ENCODE peak calls at places on chromosomes 16 and 17, in six cellular contexts. Z is H1, H is HCT116, V is K562, T is GM12878, Q is HepG2. W is an unnamed sample.

GRCh38 chr16:53421248-53421647 is 13.0 kb upstream of the RBL2 start:
- DNase-seq in Z (no peak), H (no peak), V (no peak), T (no peak), Q (no peak), W (no peak)

GRCh38 chr17:36849871-36850348 is 87.4 kb upstream of the LHX1 start:
- DNase-seq in Z (no peak), H (peak), V (peak), T (peak), Q (no peak), W (no peak)

GRCh38 chr17:40139566-40140058 is 725 bp upstream of the CASC3 start:
- DNase-seq in Z (no peak), H (no peak), V (no peak), T (no peak), Q (no peak), W (no peak)

GRCh38 chr16:70258946-70259345 is 7.2 kb upstream of the EXOSC6 start:
- DNase-seq in Z (no peak), H (no peak), V (no peak), T (no peak), Q (no peak), W (no peak)

GRCh38 chr17:17845046-17845775 is 8.4 kb upstream of the SREBF1 start:
- DNase-seq in Z (no peak), H (no peak), V (no peak), T (no peak), Q (no peak), W (no peak)

GRCh38 chr16:48531011-48531962 is 78.7 kb downstream of the N4BP1 start:
- DNase-seq in Z (no peak), H (no peak), V (no peak), T (no peak), Q (no peak), W (no peak)

GRCh38 chr16:13070268-13070667 is 168.9 kb downstream of the SHISA9 start:
- DNase-seq in Z (peak), H (no peak), V (no peak), T (no peak), Q (no peak), W (no peak)

GRCh38 chr17:69326302-69327059 is 452 bp downstream of the ABCA5 start:
- DNase-seq in Z (no peak), H (no peak), V (no peak), T (no peak), Q (peak), W (peak)

GRCh38 chr16:30901201-30902069 is 5.0 kb downstream of the CTF1 start:
- DNase-seq in Z (no peak), H (no peak), V (no peak), T (no peak), Q (peak), W (no peak)

GRCh38 chr17:32998893-32999240 is 7.2 kb downstream of the SPACA3 start:
- DNase-seq in Z (no peak), H (peak), V (no peak), T (no peak), Q (no peak), W (no peak)

GRCh38 chr17:66951605-66951953 is 12.9 kb upstream of the CACNG4 start:
- DNase-seq in Z (no peak), H (no peak), V (no peak), T (no peak), Q (no peak), W (no peak)

GRCh38 chr17:66952681-66953638 is 11.5 kb upstream of the CACNG4 start:
- DNase-seq in Z (no peak), H (no peak), V (no peak), T (no peak), Q (no peak), W (no peak)

GRCh38 chr17:66950886-66951604 is 13.5 kb upstream of the CACNG4 start:
- DNase-seq in Z (no peak), H (no peak), V (no peak), T (no peak), Q (no peak), W (no peak)

GRCh38 chr17:66953661-66954060 is 10.8 kb upstream of the CACNG4 start:
- DNase-seq in Z (no peak), H (no peak), V (no peak), T (no peak), Q (no peak), W (no peak)

GRCh38 chr17:66952031-66952524 is 12.4 kb upstream of the CACNG4 start:
- DNase-seq in Z (peak), H (peak), V (no peak), T (no peak), Q (peak), W (peak)
- TF ChIP-seq JUND in Z (peak), H (peak), V (peak), T (no peak), Q (peak), W (peak)

GRCh38 chr16:1097800-1098199 is 1.8 kb upstream of the C1QTNF8 start:
- DNase-seq in Z (no peak), H (no peak), V (no peak), T (no peak), Q (no peak), W (no peak)
- TF ChIP-seq JUND in Z (no peak), H (no peak), V (no peak), T (no peak), Q (no peak), W (no peak)

DNA sequence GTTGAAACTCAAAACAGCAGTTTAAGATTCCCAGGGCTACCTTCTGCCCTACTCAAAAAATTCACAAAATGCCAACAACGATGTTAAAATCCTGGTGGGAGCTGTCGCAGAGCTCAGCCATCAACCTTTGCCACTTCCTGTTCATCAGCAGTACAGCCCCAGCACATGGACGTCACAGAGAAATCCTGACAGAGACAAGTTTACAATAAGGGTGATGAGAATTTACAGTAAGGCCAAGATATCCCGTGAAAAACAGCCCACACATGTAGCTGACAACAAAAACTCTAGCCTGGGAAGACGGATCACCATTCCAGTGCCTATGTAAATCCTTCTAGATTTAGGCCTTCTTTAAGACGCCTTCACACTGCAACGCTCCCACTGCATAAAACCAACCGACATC is 18.8 kb downstream of the USP22 start:
- DNase-seq in Z (no peak), H (no peak), V (no peak), T (no peak), Q (no peak), W (no peak)
- TF ChIP-seq JUND in Z (no peak), H (no peak), V (no peak), T (no peak), Q (no peak), W (no peak)

GRCh38 chr16:17080105-17080504 is 390.7 kb downstream of the XYLT1 start:
- DNase-seq in Z (no peak), H (no peak), V (no peak), T (no peak), Q (no peak), W (no peak)

GRCh38 chr16:17078950-17079631 is 391.7 kb downstream of the XYLT1 start:
- DNase-seq in Z (no peak), H (no peak), V (no peak), T (no peak), Q (no peak), W (no peak)

GRCh38 chr16:17082126-17082882 is 388.5 kb downstream of the XYLT1 start:
- DNase-seq in Z (peak), H (no peak), V (no peak), T (no peak), Q (no peak), W (no peak)

GRCh38 chr16:17083628-17084027 is 387.1 kb downstream of the XYLT1 start:
- DNase-seq in Z (peak), H (no peak), V (no peak), T (no peak), Q (no peak), W (no peak)

GRCh38 chr16:17084134-17084533 is 386.6 kb downstream of the XYLT1 start:
- DNase-seq in Z (no peak), H (no peak), V (no peak), T (no peak), Q (no peak), W (peak)
- TF ChIP-seq JUND in Z (no peak), H (no peak), V (no peak), T (no peak), Q (no peak), W (no peak)

GRCh38 chr17:66695098-66695497 is 139.8 kb upstream of the CACNG5 start:
- DNase-seq in Z (no peak), H (no peak), V (no peak), T (no peak), Q (no peak), W (no peak)

GRCh38 chr17:66687570-66688284 is 147.2 kb upstream of the CACNG5 start:
- DNase-seq in Z (no peak), H (no peak), V (no peak), T (no peak), Q (no peak), W (no peak)

GRCh38 chr17:66689192-66689591 is 145.7 kb upstream of the CACNG5 start:
- DNase-seq in Z (no peak), H (no peak), V (no peak), T (no peak), Q (no peak), W (no peak)

GRCh38 chr17:66690166-66690565 is 144.8 kb upstream of the CACNG5 start:
- DNase-seq in Z (no peak), H (no peak), V (no peak), T (no peak), Q (no peak), W (no peak)

GRCh38 chr17:66691644-66692500 is 143.0 kb upstream of the CACNG5 start:
- DNase-seq in Z (no peak), H (no peak), V (no peak), T (no peak), Q (no peak), W (peak)
- TF ChIP-seq JUND in Z (no peak), H (no peak), V (no peak), T (no peak), Q (no peak), W (no peak)

DNA sequence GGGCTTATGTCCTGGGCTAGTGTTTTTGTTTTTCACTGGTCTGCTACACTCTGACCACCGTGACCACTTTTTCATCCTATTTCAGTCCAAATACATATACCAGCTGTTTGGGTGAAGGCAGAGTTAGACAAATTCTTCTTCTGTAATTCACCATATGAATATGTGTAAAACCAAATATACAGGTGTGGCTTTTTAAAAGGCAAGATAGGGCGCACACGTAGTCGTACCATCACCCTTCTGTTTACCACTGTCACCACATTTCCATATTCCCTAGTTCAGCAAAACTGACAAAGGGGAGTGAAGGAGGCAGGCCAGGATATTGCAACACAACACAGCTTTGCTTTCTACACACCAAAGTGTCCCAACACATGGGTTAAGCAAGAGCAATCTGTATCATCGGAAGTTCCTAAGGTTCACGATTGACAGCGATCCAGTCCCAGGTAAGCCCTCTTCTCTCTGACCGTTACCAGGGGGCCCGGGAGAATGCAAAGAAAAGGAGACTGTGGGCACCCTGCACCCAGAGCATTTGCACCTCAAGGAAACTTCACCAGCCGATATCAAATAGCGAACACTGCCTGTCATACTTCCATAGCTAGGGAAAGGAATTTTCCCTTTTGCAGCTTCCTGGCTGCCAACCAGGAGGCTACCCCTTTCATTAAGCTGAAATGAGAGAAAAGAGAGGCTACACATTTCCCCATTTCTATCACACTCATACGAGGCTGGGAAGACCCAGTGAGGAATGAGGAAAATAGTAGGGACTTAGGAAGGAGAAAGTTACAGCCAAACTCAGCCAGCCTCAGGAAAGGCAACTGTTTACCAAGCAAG is 23.1 kb downstream of the CREBBP start:
- DNase-seq in Z (no peak), H (no peak), V (no peak), T (peak), Q (peak), W (no peak)
- TF ChIP-seq JUND in Z (no peak), H (no peak), V (no peak), T (no peak), Q (no peak), W (no peak)

GRCh38 chr17:14201595-14201994 is 35.1 kb downstream of the CDRT15 start:
- DNase-seq in Z (no peak), H (no peak), V (no peak), T (no peak), Q (no peak), W (no peak)
- TF ChIP-seq JUND in Z (no peak), H (no peak), V (no peak), T (no peak), Q (no peak), W (no peak)

GRCh38 chr17:10735251-10735650 is 5.4 kb upstream of the TMEM220 start:
- DNase-seq in Z (no peak), H (no peak), V (no peak), T (no peak), Q (no peak), W (no peak)
- TF ChIP-seq JUND in Z (no peak), H (no peak), V (no peak), T (no peak), Q (no peak), W (no peak)

GRCh38 chr17:2959371-2960130 is 103.9 kb downstream of the OR1D5 start:
- DNase-seq in Z (no peak), H (no peak), V (no peak), T (no peak), Q (no peak), W (no peak)

GRCh38 chr17:2957631-2958286 is 105.6 kb downstream of the OR1D5 start:
- DNase-seq in Z (no peak), H (no peak), V (no peak), T (no peak), Q (no peak), W (no peak)

GRCh38 chr17:2955931-2956582 is 107.3 kb downstream of the OR1D5 start:
- DNase-seq in Z (no peak), H (no peak), V (no peak), T (no peak), Q (no peak), W (no peak)

GRCh38 chr17:2961446-2961845 is 102.0 kb downstream of the OR1D5 start:
- DNase-seq in Z (no peak), H (no peak), V (no peak), T (no peak), Q (no peak), W (no peak)

DNA sequence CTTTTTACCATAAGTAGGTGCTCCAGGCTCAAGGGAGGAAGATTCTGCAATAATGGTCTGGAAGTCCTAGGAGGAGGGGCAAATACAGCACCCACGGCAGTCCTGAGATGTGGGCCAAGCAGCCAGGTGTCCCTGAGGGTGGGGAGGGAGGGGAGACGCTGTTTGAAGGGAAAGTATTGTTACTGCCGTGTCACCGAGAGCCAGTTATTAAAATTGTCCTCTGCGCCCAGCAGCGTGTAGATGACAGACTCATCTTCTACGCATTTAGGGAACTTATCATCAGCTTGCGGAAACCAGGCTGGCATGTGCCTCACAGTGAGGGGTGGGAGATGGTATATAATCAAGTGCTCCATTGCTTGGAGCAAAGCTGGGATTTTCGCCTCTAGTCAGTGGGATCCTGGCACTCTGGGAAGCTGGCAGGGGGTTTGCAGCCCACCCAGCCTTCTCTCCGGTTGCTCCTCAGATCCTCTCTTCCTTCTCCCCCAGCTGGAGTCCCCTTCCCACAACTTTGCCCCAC is 104.6 kb downstream of the OR1D5 start:
- DNase-seq in Z (no peak), H (no peak), V (no peak), T (no peak), Q (no peak), W (no peak)
- TF ChIP-seq JUND in Z (no peak), H (no peak), V (no peak), T (no peak), Q (no peak), W (no peak)

GRCh38 chr17:77863814-77864161 is 94.7 kb upstream of the TNRC6C start:
- DNase-seq in Z (no peak), H (no peak), V (peak), T (no peak), Q (peak), W (no peak)
- TF ChIP-seq JUND in Z (no peak), H (no peak), V (peak), T (no peak), Q (no peak), W (no peak)

W was measured in T47D.